ENCODE peak calls at places on chromosomes 3 and 15, in ten cellular contexts. F is COR-L47; Y is RCC 7860; K is ACHN; A is T-helper 9 cell; L is activated CD8-positive, alpha-beta memory T cell treated with anti-CD3 and anti-CD28 coated beads, Interleukin-2, amount 10 ng/mL, durations not matched to agents 7 days and 5 days; O is ELR; N is AG04450; W is aorta; H is CD8-positive, alpha-beta T cell. D is an unnamed sample.

GRCh38 chr3:170499562-170500156 is 81.0 kb downstream of the CLDN11 start:
- DNase-seq in F (peak), Y (no peak), K (peak), A (no peak), L (no peak), O (peak), N (peak), W (no peak), H (no peak), D (no peak)

GRCh38 chr15:74608776-74609175 is 6.9 kb upstream of the CLK3 start:
- DNase-seq in F (peak), Y (no peak), K (no peak), A (no peak), L (no peak), O (no peak), N (no peak), W (no peak), H (no peak), D (no peak)

GRCh38 chr3:158094235-158094916 is 11.8 kb downstream of the SHOX2 start:
- DNase-seq in F (no peak), Y (no peak), K (no peak), A (no peak), L (no peak), O (peak), N (no peak), W (peak), H (no peak), D (peak)

GRCh38 chr15:64009798-64010241 is 36.5 kb downstream of the DAPK2 start:
- DNase-seq in F (no peak), Y (peak), K (peak), A (peak), L (peak), O (peak), N (no peak), W (no peak), H (peak), D (no peak)

GRCh38 chr15:88256261-88257230 is at the start of gene NTRK3:
- DNase-seq in F (no peak), Y (no peak), K (peak), A (no peak), L (no peak), O (peak), N (no peak), W (no peak), H (no peak), D (peak)

GRCh38 chr15:67943961-67944674 is 104.3 kb upstream of the RNU6-1 start:
- DNase-seq in F (no peak), Y (no peak), K (no peak), A (no peak), L (no peak), O (no peak), N (no peak), W (peak), H (no peak), D (no peak)

GRCh38 chr15:38304486-38304885 is 51.9 kb downstream of the SPRED1 start:
- DNase-seq in F (no peak), Y (no peak), K (no peak), A (no peak), L (no peak), O (no peak), N (no peak), W (no peak), H (no peak), D (no peak)

GRCh38 chr3:50268703-50269451 is at the start of gene SEMA3B:
- DNase-seq in F (no peak), Y (peak), K (peak), A (no peak), L (no peak), O (peak), N (no peak), W (peak), H (no peak), D (no peak)

GRCh38 chr3:119322523-119323400 is 28.6 kb downstream of the ARHGAP31 start:
- DNase-seq in F (peak), Y (peak), K (peak), A (peak), L (peak), O (peak), N (no peak), W (peak), H (peak), D (peak)

GRCh38 chr3:61927332-61927731 is 366.0 kb downstream of the PTPRG start:
- DNase-seq in F (no peak), Y (no peak), K (no peak), A (no peak), L (no peak), O (peak), N (peak), W (peak), H (no peak), D (no peak)

GRCh38 chr3:24245056-24245455 is 249.6 kb downstream of the THRB start:
- DNase-seq in F (no peak), Y (no peak), K (no peak), A (no peak), L (no peak), O (no peak), N (no peak), W (no peak), H (no peak), D (no peak)

GRCh38 chr15:42285042-42285441 is 11.8 kb upstream of the TMEM87A start:
- DNase-seq in F (no peak), Y (no peak), K (no peak), A (no peak), L (no peak), O (peak), N (no peak), W (no peak), H (no peak), D (no peak)

GRCh38 chr15:42152196-42152920 is 4.1 kb downstream of the PLA2G4F start:
- DNase-seq in F (no peak), Y (no peak), K (no peak), A (no peak), L (no peak), O (no peak), N (no peak), W (no peak), H (no peak), D (no peak)

GRCh38 chr15:82970078-82970686 is 15.8 kb upstream of the RAMAC start:
- DNase-seq in F (no peak), Y (no peak), K (no peak), A (no peak), L (no peak), O (no peak), N (no peak), W (no peak), H (no peak), D (no peak)

GRCh38 chr3:99781761-99782160 is 35.9 kb upstream of the CMSS1 start:
- DNase-seq in F (no peak), Y (peak), K (peak), A (no peak), L (no peak), O (peak), N (no peak), W (no peak), H (no peak), D (no peak)